ENCODE peak calls at places on chromosomes 5 and 9, in six cellular contexts. C, X, U, J, P and Y are unnamed samples.
A peak's percentile ranks its signal among the peaks of the same experiment; 100 is the strongest.

GRCh38 chr9:16282718-16283117 is 587.8 kb downstream of the BNC2 start:
- DNase-seq in C (no peak), X (no peak), U (no peak), J (no peak), P (no peak), Y (no peak)

GRCh38 chr5:140341591-140341990 is 4.8 kb downstream of the HBEGF start:
- DNase-seq in C (no peak), X (no peak), U (no peak), J (no peak), P (no peak), Y (no peak)

GRCh38 chr9:131167146-131167692 is 41.8 kb downstream of the NUP214 start:
- DNase-seq in C (no peak), X (no peak), U (peak; percentile 5), J (no peak), P (no peak), Y (no peak)

GRCh38 chr5:4230531-4230904 is 634.9 kb downstream of the IRX1 start:
- DNase-seq in C (no peak), X (no peak), U (no peak), J (peak; percentile 37), P (no peak), Y (no peak)

GRCh38 chr9:95273369-95274051 is 44.0 kb downstream of the FANCC start:
- DNase-seq in C (no peak), X (no peak), U (no peak), J (no peak), P (no peak), Y (no peak)

GRCh38 chr5:91436241-91436640 is 53.1 kb upstream of the ARRDC3 start:
- DNase-seq in C (no peak), X (no peak), U (no peak), J (no peak), P (no peak), Y (no peak)

GRCh38 chr5:181109489-181110013 is 21.4 kb downstream of the OR2V1 start:
- DNase-seq in C (no peak), X (no peak), U (no peak), J (no peak), P (no peak), Y (no peak)

GRCh38 chr9:77450093-77450475 is 198.0 kb downstream of the GNA14 start:
- DNase-seq in C (no peak), X (no peak), U (no peak), J (no peak), P (no peak), Y (no peak)

GRCh38 chr5:172665049-172665541 is 24.0 kb downstream of the NEURL1B start:
- DNase-seq in C (no peak), X (no peak), U (no peak), J (no peak), P (no peak), Y (no peak)

GRCh38 chr5:6729400-6730310 is 16.4 kb downstream of the TENT4A start:
- DNase-seq in C (no peak), X (no peak), U (no peak), J (no peak), P (no peak), Y (no peak)

GRCh38 chr5:3843691-3844090 is 248.1 kb downstream of the IRX1 start:
- DNase-seq in C (no peak), X (no peak), U (no peak), J (no peak), P (no peak), Y (no peak)

GRCh38 chr9:13035822-13036221 is 243.7 kb downstream of the MPDZ start:
- DNase-seq in C (no peak), X (no peak), U (no peak), J (no peak), P (no peak), Y (no peak)

GRCh38 chr9:130267930-130268329 is 2.4 kb downstream of the HMCN2 start:
- DNase-seq in C (no peak), X (no peak), U (no peak), J (no peak), P (no peak), Y (no peak)

GRCh38 chr9:37342493-37342892 is 80.0 kb upstream of the GRHPR start:
- DNase-seq in C (no peak), X (no peak), U (no peak), J (no peak), P (no peak), Y (no peak)

GRCh38 chr5:33611882-33612281 is 171.1 kb downstream of the TARS1 start:
- DNase-seq in C (no peak), X (no peak), U (peak; percentile 57), J (no peak), P (peak; percentile 69), Y (no peak)

GRCh38 chr5:137695651-137696428 is 40.0 kb downstream of the KLHL3 start:
- DNase-seq in C (no peak), X (no peak), U (peak; percentile 17), J (no peak), P (no peak), Y (no peak)

GRCh38 chr5:59483971-59484472 is 409.5 kb downstream of the PDE4D start:
- DNase-seq in C (no peak), X (no peak), U (no peak), J (no peak), P (peak; percentile 83), Y (no peak)

GRCh38 chr9:133683494-133684460 is 47.6 kb downstream of the DBH start:
- DNase-seq in C (no peak), X (no peak), U (peak; percentile 56), J (no peak), P (no peak), Y (no peak)

GRCh38 chr9:116661037-116661954 is 25.8 kb upstream of the TRIM32 start:
- DNase-seq in C (no peak), X (peak; percentile 48), U (peak; percentile 91), J (peak; percentile 48), P (peak; percentile 60), Y (no peak)

GRCh38 chr5:171808951-171809350 is 23.3 kb downstream of the SMIM23 start:
- DNase-seq in C (no peak), X (no peak), U (peak; percentile 3), J (no peak), P (peak; percentile 72), Y (no peak)

GRCh38 chr5:93601433-93602175 is 18.6 kb downstream of the NR2F1 start:
- DNase-seq in C (no peak), X (no peak), U (no peak), J (no peak), P (peak; percentile 85), Y (no peak)

GRCh38 chr5:73306741-73307275 is 133.8 kb downstream of the TMEM174 start:
- DNase-seq in C (no peak), X (no peak), U (no peak), J (no peak), P (no peak), Y (no peak)

GRCh38 chr5:26647781-26648180 is 390.6 kb downstream of the CDH9 start:
- DNase-seq in C (no peak), X (no peak), U (no peak), J (no peak), P (no peak), Y (no peak)

GRCh38 chr5:173045481-173045880 is 10.7 kb upstream of the CREBRF start:
- DNase-seq in C (no peak), X (no peak), U (no peak), J (no peak), P (no peak), Y (no peak)

GRCh38 chr5:73363911-73364730 is 84.5 kb downstream of the FOXD1 start:
- DNase-seq in C (no peak), X (no peak), U (peak; percentile 45), J (no peak), P (peak; percentile 81), Y (no peak)

GRCh38 chr5:54823006-54823405 is 162.4 kb downstream of the ESM1 start:
- DNase-seq in C (no peak), X (no peak), U (no peak), J (no peak), P (no peak), Y (no peak)
- H3K4me3 ChIP-seq in C (no peak overlapping the region), X (no peak overlapping the region), U (no peak overlapping the region), J (no peak overlapping the region), P (no peak overlapping the region), Y (no peak overlapping the region)

GRCh38 chr9:92962303-92962649 is 15.0 kb downstream of the FGD3 start:
- DNase-seq in C (no peak), X (no peak), U (no peak), J (no peak), P (no peak), Y (no peak)

GRCh38 chr9:92962846-92963245 is 15.5 kb downstream of the FGD3 start:
- DNase-seq in C (no peak), X (no peak), U (no peak), J (no peak), P (no peak), Y (no peak)

GRCh38 chr9:92964607-92964975 is 17.3 kb downstream of the FGD3 start:
- DNase-seq in C (no peak), X (no peak), U (no peak), J (no peak), P (no peak), Y (no peak)

GRCh38 chr9:92964981-92965758 is 17.8 kb downstream of the FGD3 start:
- DNase-seq in C (no peak), X (no peak), U (no peak), J (no peak), P (no peak), Y (no peak)

GRCh38 chr9:92963831-92964606 is 16.7 kb downstream of the FGD3 start:
- DNase-seq in C (no peak), X (no peak), U (no peak), J (no peak), P (no peak), Y (peak; percentile 48)
- H3K4me3 ChIP-seq in C (no peak overlapping the region), X (no peak overlapping the region), U (no peak overlapping the region), J (no peak overlapping the region), P (no peak overlapping the region), Y (peak overlapping the region; percentile 21)

DNA sequence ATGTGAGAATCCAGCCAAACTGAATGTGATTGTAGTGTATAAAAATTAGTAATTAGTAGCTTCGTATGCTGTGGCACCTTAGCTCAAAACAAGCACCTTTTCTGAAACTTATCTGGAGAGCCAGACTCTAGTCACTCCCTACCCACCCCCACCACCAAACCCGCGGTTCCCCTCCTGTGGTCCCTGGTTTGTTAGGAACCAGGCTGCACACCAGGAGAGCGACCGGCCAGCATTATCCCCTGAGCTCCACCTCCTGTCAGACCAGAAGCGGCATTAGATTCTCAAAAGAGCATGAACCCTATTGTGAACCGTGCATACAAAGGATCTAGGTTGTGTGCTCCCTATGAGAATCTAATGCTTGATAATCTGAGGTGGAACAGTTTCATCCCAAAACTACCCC is 498.6 kb downstream of the CHSY3 start:
- DNase-seq in C (no peak), X (no peak), U (no peak), J (no peak), P (no peak), Y (no peak)
- H3K4me3 ChIP-seq in C (no peak overlapping the region), X (no peak overlapping the region), U (no peak overlapping the region), J (no peak overlapping the region), P (no peak overlapping the region), Y (no peak overlapping the region)

GRCh38 chr9:33468797-33469621 is 4.7 kb downstream of the NOL6 start:
- DNase-seq in C (no peak), X (no peak), U (no peak), J (no peak), P (no peak), Y (no peak)

GRCh38 chr9:33469891-33470290 is 3.8 kb downstream of the NOL6 start:
- DNase-seq in C (no peak), X (no peak), U (no peak), J (no peak), P (no peak), Y (no peak)

GRCh38 chr9:33473216-33473615 is 508 bp downstream of the NOL6 start:
- DNase-seq in C (no peak), X (no peak), U (no peak), J (no peak), P (no peak), Y (no peak)

GRCh38 chr9:33472171-33472920 is 1.4 kb downstream of the NOL6 start:
- DNase-seq in C (no peak), X (no peak), U (no peak), J (no peak), P (no peak), Y (no peak)

GRCh38 chr9:33471361-33471760 is 2.4 kb downstream of the NOL6 start:
- DNase-seq in C (no peak), X (no peak), U (no peak), J (no peak), P (peak; percentile 50), Y (no peak)
- H3K4me3 ChIP-seq in C (no peak overlapping the region), X (no peak overlapping the region), U (no peak overlapping the region), J (no peak overlapping the region), P (peak overlapping the region; percentile 97), Y (no peak overlapping the region)